ENCODE peak calls at places on chromosomes 13 and 19, in seven cellular contexts. V is lower lobe of right lung, M is A549, U is HL-60, J is AG04450, I is osteocyte, X is colonic mucosa. G is an unnamed sample.

GRCh38 chr19:45528149-45528743 is 21.0 kb downstream of the VASP start:
- DNase-seq in V (no peak), M (peak; percentile 66), U (no peak), J (no peak), I (no peak), X (no peak), G (no peak)

GRCh38 chr13:32538234-32538620 is 368 bp downstream of the N4BP2L2 start:
- DNase-seq in V (peak; percentile 56), M (no peak), U (peak; percentile 49), J (no peak), I (no peak), X (no peak), G (no peak)

GRCh38 chr13:113216165-113217056 is 7.0 kb downstream of the CUL4A start:
- DNase-seq in V (peak; percentile 71), M (peak; percentile 35), U (no peak), J (no peak), I (peak; percentile 66), X (peak; percentile 40), G (no peak)

GRCh38 chr19:51137812-51138425 is 4.2 kb upstream of the SIGLEC7 start:
- DNase-seq in V (no peak), M (no peak), U (no peak), J (no peak), I (no peak), X (no peak), G (peak; percentile 66)

GRCh38 chr19:52896431-52897148 is 845 bp downstream of the ZNF320 start:
- DNase-seq in V (peak; percentile 53), M (no peak), U (no peak), J (no peak), I (no peak), X (peak; percentile 82), G (no peak)

GRCh38 chr19:13986348-13986904 is 19.7 kb downstream of the RFX1 start:
- DNase-seq in V (peak; percentile 93), M (no peak), U (peak; percentile 95), J (peak; percentile 52), I (peak; percentile 91), X (peak; percentile 80), G (no peak)

GRCh38 chr13:50697746-50698526 is 145.6 kb downstream of the DLEU7 start:
- DNase-seq in V (no peak), M (no peak), U (no peak), J (no peak), I (no peak), X (no peak), G (no peak)

GRCh38 chr19:35313614-35314013 is 15.4 kb upstream of the CD22 start:
- DNase-seq in V (no peak), M (no peak), U (no peak), J (no peak), I (no peak), X (no peak), G (no peak)

GRCh38 chr13:74219571-74219970 is 85.4 kb upstream of the KLF12 start:
- DNase-seq in V (no peak), M (no peak), U (no peak), J (no peak), I (no peak), X (no peak), G (no peak)

GRCh38 chr19:10553943-10554381 is 10.3 kb downstream of the ATG4D start:
- DNase-seq in V (no peak), M (no peak), U (no peak), J (no peak), I (no peak), X (peak; percentile 33), G (no peak)

GRCh38 chr13:91409661-91410060 is 11.2 kb downstream of the GPC5 start:
- DNase-seq in V (no peak), M (no peak), U (no peak), J (no peak), I (no peak), X (no peak), G (no peak)

GRCh38 chr13:91401916-91402315 is 3.5 kb downstream of the GPC5 start:
- DNase-seq in V (no peak), M (no peak), U (no peak), J (no peak), I (no peak), X (no peak), G (no peak)

GRCh38 chr13:91405240-91405639 is 6.8 kb downstream of the GPC5 start:
- DNase-seq in V (no peak), M (no peak), U (no peak), J (no peak), I (no peak), X (no peak), G (no peak)

GRCh38 chr13:91406619-91407018 is 8.2 kb downstream of the GPC5 start:
- DNase-seq in V (no peak), M (peak; percentile 23), U (peak; percentile 15), J (no peak), I (no peak), X (no peak), G (no peak)
- TF ChIP-seq CTCF in V (peak; percentile 38), M (peak; percentile 42), U (peak; percentile 25), J (peak; percentile 62), I (peak; percentile 43), X (no peak), G (peak; percentile 73)

GRCh38 chr13:107883561-107884175 is 331.7 kb downstream of the LIG4 start:
- DNase-seq in V (no peak), M (no peak), U (no peak), J (peak; percentile 48), I (no peak), X (no peak), G (no peak)
- TF ChIP-seq CTCF in V (no peak), M (no peak), U (no peak), J (no peak), I (no peak), X (no peak), G (no peak)

DNA sequence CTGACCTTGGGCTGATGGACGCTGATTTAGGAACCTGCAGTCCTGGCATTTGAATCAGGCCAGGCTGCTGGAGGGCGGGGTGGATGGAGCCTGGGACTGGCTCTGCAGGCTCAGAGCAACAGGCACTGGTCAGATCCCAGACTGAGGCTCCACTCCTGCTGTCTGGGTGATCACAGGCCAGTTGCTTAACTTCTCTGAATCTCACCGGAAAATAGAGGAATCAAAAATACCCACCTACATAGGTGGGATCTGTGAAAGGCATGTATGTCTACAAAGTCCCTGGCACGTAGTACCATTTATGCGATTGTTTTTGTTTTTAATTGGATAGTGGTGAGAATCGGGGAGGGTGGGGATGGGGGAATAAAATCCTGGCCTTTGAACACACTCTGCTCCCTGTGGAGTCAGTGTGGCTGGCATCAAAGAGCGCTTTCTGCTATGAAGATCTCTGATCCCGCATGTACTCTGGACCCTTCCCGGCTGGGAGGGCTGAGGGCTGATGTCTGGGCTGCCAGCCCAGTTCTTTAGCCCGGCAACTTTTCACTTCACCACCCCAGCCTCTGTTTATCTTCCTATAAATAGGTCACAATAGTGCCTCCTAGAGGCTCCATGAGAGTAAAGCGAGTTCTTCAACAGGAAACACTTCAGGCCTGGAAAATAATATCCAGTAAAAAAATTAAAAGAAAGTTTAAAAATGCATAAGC is 292.3 kb downstream of the ZNF536 start:
- DNase-seq in V (no peak), M (peak; percentile 31), U (no peak), J (no peak), I (peak; percentile 53), X (no peak), G (no peak)
- TF ChIP-seq CTCF in V (no peak), M (peak; percentile 42), U (no peak), J (peak; percentile 15), I (peak; percentile 16), X (no peak), G (peak; percentile 66)

DNA sequence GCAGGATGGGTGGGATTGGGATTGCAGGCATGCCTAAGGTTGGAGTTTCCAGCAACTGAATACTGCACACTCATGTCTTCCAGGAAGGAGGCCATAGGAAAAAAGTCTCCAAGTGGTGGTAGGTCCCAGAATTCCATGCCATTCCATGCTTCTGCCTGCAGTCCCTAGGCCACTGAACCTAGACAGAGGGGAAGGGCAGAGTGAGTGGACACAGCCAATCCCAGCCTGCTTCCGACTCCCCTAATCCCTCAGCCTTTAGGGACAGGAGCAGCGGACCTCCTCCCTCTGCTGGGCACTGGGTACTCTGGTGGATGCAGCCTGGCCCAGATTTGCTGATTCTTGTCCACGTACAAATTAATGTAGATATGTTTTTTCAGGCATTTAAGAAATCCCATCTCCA is 17.0 kb downstream of the VSTM2B start:
- DNase-seq in V (no peak), M (no peak), U (no peak), J (no peak), I (no peak), X (no peak), G (peak; percentile 34)
- TF ChIP-seq CTCF in V (no peak), M (no peak), U (no peak), J (no peak), I (no peak), X (no peak), G (no peak)

GRCh38 chr19:36488816-36489138 is 584 bp downstream of the ZNF566 start:
- DNase-seq in V (no peak), M (no peak), U (no peak), J (no peak), I (no peak), X (no peak), G (no peak)
- TF ChIP-seq CTCF in V (no peak), M (peak; percentile 7), U (no peak), J (no peak), I (no peak), X (no peak), G (peak; percentile 7)

G was measured in chondrocyte.